ENCODE peak calls at places on chromosome 7, in eight cellular contexts. C is Calu3, K is cardiac fibroblast, F is activated T-cell treated with anti-CD3 and anti-CD28 coated beads for 1 hour, X is amniotic stem cell, R is A549, U is GM03348, B is iPS DF 6.9. Z is an unnamed sample.

GRCh38 chr7:106503626-106504025 is 157.3 kb downstream of the CCDC71L start:
- DNase-seq in R (no peak), X (no peak), B (no peak), F (no peak), C (no peak), K (no peak), U (no peak), Z (no peak)

GRCh38 chr7:29377718-29378117 is 183.1 kb downstream of the CHN2 start:
- DNase-seq in C (no peak), R (no peak), X (no peak), U (no peak), F (no peak), B (no peak), K (no peak), Z (no peak)

GRCh38 chr7:50497068-50497642 is 47.0 kb upstream of the FIGNL1 start:
- DNase-seq in B (no peak), R (no peak), C (no peak), U (peak; percentile 53), X (peak; percentile 11), K (peak; percentile 66), F (no peak), Z (peak; percentile 24)

GRCh38 chr7:69429817-69430501 is 168.3 kb upstream of the AUTS2 start:
- DNase-seq in U (peak; percentile 78), B (no peak), C (no peak), K (no peak), F (no peak), X (no peak), R (no peak), Z (no peak)

GRCh38 chr7:158256091-158256816 is 331.4 kb downstream of the PTPRN2 start:
- DNase-seq in B (no peak), R (no peak), F (no peak), X (no peak), K (no peak), U (no peak), C (no peak), Z (no peak)

GRCh38 chr7:13181221-13181620 is 493.8 kb downstream of the ARL4A start:
- DNase-seq in F (no peak), K (no peak), X (no peak), U (no peak), C (no peak), B (no peak), R (peak; percentile 2), Z (no peak)

GRCh38 chr7:102304668-102305067 is 18.0 kb downstream of the SH2B2 start:
- DNase-seq in K (no peak), F (no peak), X (no peak), C (no peak), U (no peak), B (no peak), R (no peak), Z (no peak)

GRCh38 chr7:149566103-149566502 is 68.5 kb upstream of the ZNF746 start:
- DNase-seq in B (no peak), K (no peak), U (no peak), X (no peak), C (no peak), R (no peak), F (no peak), Z (no peak)

GRCh38 chr7:108461855-108462254 is 5.6 kb upstream of the NRCAM start:
- DNase-seq in U (no peak), K (peak; percentile 35), R (no peak), F (no peak), X (no peak), B (no peak), C (no peak), Z (no peak)

GRCh38 chr7:116214921-116215320 is 4.6 kb downstream of the TES start:
- DNase-seq in X (no peak), R (no peak), K (no peak), C (no peak), B (no peak), U (no peak), F (no peak), Z (no peak)

GRCh38 chr7:24980695-24981543 is 941 bp upstream of the OSBPL3 start:
- DNase-seq in U (peak; percentile 48), C (peak; percentile 64), K (peak; percentile 55), R (peak; percentile 34), F (peak; percentile 22), X (no peak), B (no peak), Z (no peak)

GRCh38 chr7:26250239-26250638 is 41.4 kb upstream of the SNX10 start:
- DNase-seq in C (no peak), U (no peak), X (no peak), R (no peak), B (no peak), F (no peak), K (no peak), Z (no peak)

GRCh38 chr7:44979481-44980392 is 922 bp upstream of the MYO1G start:
- DNase-seq in X (no peak), K (no peak), C (no peak), R (peak; percentile 40), U (peak; percentile 40), B (no peak), F (no peak), Z (no peak)

GRCh38 chr7:135160098-135160857 is 10.2 kb downstream of the CYREN start:
- DNase-seq in X (no peak), R (peak; percentile 36), C (no peak), K (peak; percentile 32), B (no peak), F (no peak), U (no peak), Z (peak; percentile 38)

GRCh38 chr7:130489140-130489967 is 2.5 kb upstream of the MEST start:
- DNase-seq in F (no peak), B (no peak), X (no peak), R (no peak), U (peak; percentile 16), K (peak; percentile 34), C (no peak), Z (no peak)

GRCh38 chr7:122622682-122623081 is 76.2 kb downstream of the RNF133 start:
- DNase-seq in F (no peak), R (no peak), C (no peak), B (no peak), X (no peak), K (peak; percentile 26), U (no peak), Z (no peak)

GRCh38 chr7:5237286-5237685 is 45.5 kb upstream of the SLC29A4 start:
- DNase-seq in X (no peak), U (peak; percentile 74), R (no peak), K (peak; percentile 54), B (no peak), F (no peak), C (no peak), Z (no peak)

GRCh38 chr7:41579961-41580935 is 122.6 kb downstream of the INHBA start:
- DNase-seq in C (no peak), B (no peak), K (peak; percentile 86), F (no peak), R (peak; percentile 38), X (peak; percentile 26), U (peak; percentile 73), Z (peak; percentile 93)

GRCh38 chr7:29892231-29892630 is 85.9 kb downstream of the WIPF3 start:
- DNase-seq in X (no peak), F (no peak), C (no peak), U (no peak), B (no peak), R (no peak), K (no peak), Z (no peak)

GRCh38 chr7:55903985-55904759 is 16.9 kb downstream of the ZNF713 start:
- DNase-seq in R (no peak), F (no peak), C (no peak), U (no peak), K (no peak), X (no peak), B (no peak), Z (no peak)

GRCh38 chr7:143013897-143014296 is 13.0 kb downstream of the OR9A2 start:
- DNase-seq in R (peak; percentile 7), U (peak; percentile 58), K (peak; percentile 84), B (no peak), C (no peak), F (no peak), X (peak; percentile 89), Z (peak; percentile 67)

GRCh38 chr7:28529755-28530154 is 117.4 kb downstream of the CREB5 start:
- DNase-seq in K (no peak), F (no peak), R (no peak), U (no peak), X (no peak), C (no peak), B (no peak), Z (no peak)

GRCh38 chr7:158471716-158472115 is 115.9 kb downstream of the PTPRN2 start:
- DNase-seq in U (no peak), B (no peak), R (no peak), F (no peak), K (no peak), X (no peak), C (no peak), Z (no peak)

GRCh38 chr7:18511351-18511750 is 15.8 kb downstream of the HDAC9 start:
- DNase-seq in X (no peak), U (no peak), C (no peak), K (no peak), B (no peak), F (no peak), R (no peak), Z (no peak)

GRCh38 chr7:149289856-149290255 is 27.9 kb downstream of the ZNF783 start:
- DNase-seq in C (no peak), X (no peak), F (no peak), K (no peak), R (no peak), B (no peak), U (no peak), Z (no peak)

GRCh38 chr7:137942459-137943115 is 59.3 kb downstream of the CREB3L2 start:
- DNase-seq in K (no peak), U (no peak), C (no peak), B (no peak), R (no peak), F (no peak), X (no peak), Z (no peak)

GRCh38 chr7:74329225-74329624 is 40.0 kb downstream of the CLIP2 start:
- DNase-seq in R (no peak), B (no peak), K (no peak), F (no peak), C (no peak), U (no peak), X (no peak), Z (no peak)

GRCh38 chr7:157676001-157676400 is 339.2 kb downstream of the DNAJB6 start:
- DNase-seq in R (no peak), U (no peak), B (no peak), X (no peak), C (no peak), K (no peak), F (no peak), Z (no peak)

GRCh38 chr7:36261019-36261754 is 108.1 kb downstream of the EEPD1 start:
- DNase-seq in C (no peak), F (no peak), K (peak; percentile 27), R (no peak), X (no peak), U (no peak), B (no peak), Z (no peak)

GRCh38 chr7:45698527-45699309 is 124.5 kb downstream of the ADCY1 start:
- DNase-seq in R (no peak), X (no peak), B (no peak), F (no peak), C (no peak), U (no peak), K (no peak), Z (no peak)

GRCh38 chr7:126026421-126027088 is 1096.9 kb upstream of the POT1 start:
- DNase-seq in U (no peak), K (no peak), R (no peak), C (peak; percentile 7), F (no peak), X (no peak), B (no peak), Z (peak; percentile 28)

GRCh38 chr7:21960922-21961321 is 15.2 kb upstream of the CDCA7L start:
- DNase-seq in F (no peak), C (peak; percentile 51), R (peak; percentile 21), X (peak; percentile 19), B (no peak), K (peak; percentile 86), U (peak; percentile 78), Z (peak; percentile 73)

GRCh38 chr7:116097365-116098009 is 66.9 kb upstream of the TFEC start:
- DNase-seq in F (no peak), B (no peak), U (peak; percentile 54), C (peak; percentile 36), K (peak; percentile 96), X (no peak), R (peak; percentile 77), Z (peak; percentile 87)

GRCh38 chr7:120856621-120857352 is 1.2 kb downstream of the TSPAN12 start:
- DNase-seq in B (peak; percentile 22), F (no peak), U (peak; percentile 29), R (peak; percentile 39), K (peak; percentile 24), X (no peak), C (peak; percentile 56), Z (peak; percentile 27)

Z was measured in HT1080.